ENCODE peak calls at places on chromosomes 2 and 18, in four cellular contexts. One of them, this sample, is unnamed.

GRCh38 chr2:68799138-68799537 is 64.5 kb downstream of the ARHGAP25 start:
- DNase-seq in foreskin keratinocyte: peak
- DNase-seq in HS-5: no peak
- DNase-seq in cardiac muscle cell: no peak
- DNase-seq in this sample: no peak

GRCh38 chr2:121095257-121096080 is 189.5 kb downstream of the TFCP2L1 start:
- DNase-seq in cardiac muscle cell: peak
- DNase-seq in foreskin keratinocyte: peak
- DNase-seq in HS-5: no peak
- DNase-seq in this sample: peak

GRCh38 chr2:203710211-203710610 is 3.8 kb downstream of the CD28 start:
- DNase-seq in HS-5: no peak
- DNase-seq in cardiac muscle cell: no peak
- DNase-seq in foreskin keratinocyte: no peak
- DNase-seq in this sample: no peak

GRCh38 chr2:45283764-45284620 is 274.7 kb upstream of the SIX2 start:
- DNase-seq in HS-5: peak
- DNase-seq in foreskin keratinocyte: peak
- DNase-seq in cardiac muscle cell: no peak
- DNase-seq in this sample: no peak

GRCh38 chr2:182650704-182651103 is 65.4 kb upstream of the DNAJC10 start:
- DNase-seq in HS-5: peak
- DNase-seq in cardiac muscle cell: peak
- DNase-seq in foreskin keratinocyte: peak
- DNase-seq in this sample: peak

GRCh38 chr2:182622231-182622630 is 93.8 kb upstream of the DNAJC10 start:
- DNase-seq in cardiac muscle cell: no peak
- DNase-seq in foreskin keratinocyte: no peak
- DNase-seq in HS-5: no peak
- DNase-seq in this sample: no peak

GRCh38 chr18:76281565-76281964 is 213.5 kb downstream of the ZNF516 start:
- DNase-seq in cardiac muscle cell: no peak
- DNase-seq in HS-5: no peak
- DNase-seq in foreskin keratinocyte: no peak
- DNase-seq in this sample: no peak

GRCh38 chr18:45962461-45962860 is 4.7 kb downstream of the EPG5 start:
- DNase-seq in cardiac muscle cell: peak
- DNase-seq in foreskin keratinocyte: peak
- DNase-seq in HS-5: peak
- DNase-seq in this sample: no peak

GRCh38 chr2:216366777-216367465 is 5.4 kb downstream of the MARCHF4 start:
- DNase-seq in cardiac muscle cell: peak
- DNase-seq in foreskin keratinocyte: no peak
- DNase-seq in HS-5: no peak
- DNase-seq in this sample: no peak

GRCh38 chr2:104734937-104735586 is 118.9 kb upstream of the POU3F3 start:
- DNase-seq in foreskin keratinocyte: no peak
- DNase-seq in cardiac muscle cell: no peak
- DNase-seq in HS-5: no peak
- DNase-seq in this sample: no peak

GRCh38 chr2:233336541-233336940 is 17.8 kb upstream of the DGKD start:
- DNase-seq in foreskin keratinocyte: no peak
- DNase-seq in cardiac muscle cell: no peak
- DNase-seq in HS-5: no peak
- DNase-seq in this sample: no peak

GRCh38 chr2:18378020-18378653 is 182.3 kb downstream of the RDH14 start:
- DNase-seq in foreskin keratinocyte: peak
- DNase-seq in HS-5: no peak
- DNase-seq in cardiac muscle cell: peak
- DNase-seq in this sample: peak

GRCh38 chr2:230986520-230987136 is 9.3 kb upstream of the SPATA3 start:
- DNase-seq in HS-5: no peak
- DNase-seq in cardiac muscle cell: no peak
- DNase-seq in foreskin keratinocyte: no peak
- DNase-seq in this sample: no peak

GRCh38 chr2:217849154-217849553 is 153.6 kb downstream of the TNS1 start:
- DNase-seq in HS-5: no peak
- DNase-seq in foreskin keratinocyte: peak
- DNase-seq in cardiac muscle cell: no peak
- DNase-seq in this sample: no peak

GRCh38 chr2:157497603-157498314 is 53.9 kb upstream of the CYTIP start:
- DNase-seq in foreskin keratinocyte: no peak
- DNase-seq in cardiac muscle cell: peak
- DNase-seq in HS-5: no peak
- DNase-seq in this sample: peak

GRCh38 chr2:31401580-31401979 is 13.0 kb downstream of the XDH start:
- DNase-seq in HS-5: peak
- DNase-seq in cardiac muscle cell: no peak
- DNase-seq in foreskin keratinocyte: peak
- DNase-seq in this sample: no peak

GRCh38 chr2:138814123-138814883 is 34.1 kb upstream of the NXPH2 start:
- DNase-seq in HS-5: no peak
- DNase-seq in foreskin keratinocyte: no peak
- DNase-seq in cardiac muscle cell: no peak
- DNase-seq in this sample: no peak

GRCh38 chr2:101057051-101057933 is 55.2 kb downstream of the RPL31 start:
- DNase-seq in cardiac muscle cell: no peak
- DNase-seq in HS-5: no peak
- DNase-seq in foreskin keratinocyte: no peak
- DNase-seq in this sample: no peak

GRCh38 chr2:235314371-235314915 is 179.4 kb upstream of the AGAP1 start:
- DNase-seq in HS-5: no peak
- DNase-seq in cardiac muscle cell: no peak
- DNase-seq in foreskin keratinocyte: no peak
- DNase-seq in this sample: no peak

GRCh38 chr2:81658227-81658626 is 1353.7 kb upstream of the LRRTM1 start:
- DNase-seq in cardiac muscle cell: no peak
- DNase-seq in HS-5: peak
- DNase-seq in foreskin keratinocyte: peak
- DNase-seq in this sample: no peak

GRCh38 chr18:54689319-54689718 is 98.3 kb downstream of the DYNAP start:
- DNase-seq in HS-5: no peak
- DNase-seq in foreskin keratinocyte: no peak
- DNase-seq in cardiac muscle cell: no peak
- DNase-seq in this sample: no peak

GRCh38 chr2:40369619-40370397 is 82.1 kb downstream of the SLC8A1 start:
- DNase-seq in cardiac muscle cell: no peak
- DNase-seq in foreskin keratinocyte: no peak
- DNase-seq in HS-5: no peak
- DNase-seq in this sample: no peak

GRCh38 chr2:328761-329160 is 40.9 kb upstream of the ALKAL2 start:
- DNase-seq in foreskin keratinocyte: peak
- DNase-seq in cardiac muscle cell: no peak
- DNase-seq in HS-5: no peak
- DNase-seq in this sample: peak

GRCh38 chr2:218030409-218031195 is 27.8 kb upstream of the TNS1 start:
- DNase-seq in cardiac muscle cell: no peak
- DNase-seq in HS-5: no peak
- DNase-seq in foreskin keratinocyte: no peak
- DNase-seq in this sample: no peak

GRCh38 chr2:95278051-95278471 is 3.8 kb downstream of the PROM2 start:
- DNase-seq in foreskin keratinocyte: peak
- DNase-seq in cardiac muscle cell: no peak
- DNase-seq in HS-5: peak
- DNase-seq in this sample: no peak

GRCh38 chr18:79479761-79480161 is 84.0 kb downstream of the NFATC1 start:
- DNase-seq in foreskin keratinocyte: no peak
- DNase-seq in HS-5: no peak
- DNase-seq in cardiac muscle cell: no peak
- DNase-seq in this sample: no peak

GRCh38 chr2:115738138-115738537 is 1295.7 kb downstream of the DPP10 start:
- DNase-seq in foreskin keratinocyte: no peak
- DNase-seq in cardiac muscle cell: no peak
- DNase-seq in HS-5: no peak
- DNase-seq in this sample: no peak

GRCh38 chr2:47070920-47071824 is 83.9 kb downstream of the STPG4 start:
- DNase-seq in foreskin keratinocyte: no peak
- DNase-seq in HS-5: no peak
- DNase-seq in cardiac muscle cell: no peak
- DNase-seq in this sample: no peak

GRCh38 chr2:241986836-241987641 is 117.5 kb downstream of the RTP5 start:
- DNase-seq in HS-5: no peak
- DNase-seq in foreskin keratinocyte: no peak
- DNase-seq in cardiac muscle cell: no peak
- DNase-seq in this sample: no peak

GRCh38 chr2:111944536-111945210 is 46.3 kb downstream of the MERTK start:
- DNase-seq in foreskin keratinocyte: no peak
- DNase-seq in HS-5: no peak
- DNase-seq in cardiac muscle cell: no peak
- DNase-seq in this sample: peak

GRCh38 chr2:27952070-27952469 is 61.5 kb downstream of the BABAM2 start:
- DNase-seq in HS-5: no peak
- DNase-seq in cardiac muscle cell: no peak
- DNase-seq in foreskin keratinocyte: no peak
- DNase-seq in this sample: no peak

GRCh38 chr2:203675086-203675485 is 31.4 kb upstream of the CD28 start:
- DNase-seq in foreskin keratinocyte: peak
- DNase-seq in HS-5: no peak
- DNase-seq in cardiac muscle cell: no peak
- DNase-seq in this sample: no peak

GRCh38 chr2:232779935-232780334 is 3.6 kb upstream of the KCNJ13 start:
- DNase-seq in cardiac muscle cell: peak
- DNase-seq in HS-5: no peak
- DNase-seq in foreskin keratinocyte: no peak
- DNase-seq in this sample: no peak

GRCh38 chr18:48719988-48720654 is 181.3 kb downstream of the CTIF start:
- DNase-seq in HS-5: no peak
- DNase-seq in foreskin keratinocyte: no peak
- DNase-seq in cardiac muscle cell: no peak
- DNase-seq in this sample: no peak